ENCODE peak calls at places on chromosomes 3 and 15, in four cellular contexts. M, W, C and Z are unnamed samples.

GRCh38 chr15:83087535-83087934 is 19.9 kb upstream of the TM6SF1 start:
- DNase-seq in W (no peak), C (no peak), M (no peak), Z (no peak)

GRCh38 chr3:128623762-128624176 is 26.8 kb downstream of the RPN1 start:
- DNase-seq in M (no peak), W (no peak), C (no peak), Z (no peak)

GRCh38 chr15:85730001-85730820 is 64.5 kb downstream of the KLHL25 start:
- DNase-seq in M (no peak), C (peak; percentile 73), W (peak; percentile 19), Z (peak; percentile 45)

GRCh38 chr15:77650285-77650684 is 17.6 kb upstream of the LINGO1 start:
- DNase-seq in W (no peak), M (no peak), C (peak; percentile 46), Z (peak; percentile 45)

GRCh38 chr15:43769584-43770228 is 7.1 kb downstream of the ELL3 start:
- DNase-seq in C (peak; percentile 28), M (no peak), W (no peak), Z (peak; percentile 64)

GRCh38 chr3:37945407-37945802 is 45.2 kb upstream of the VILL start:
- DNase-seq in W (no peak), C (no peak), M (no peak), Z (no peak)

GRCh38 chr3:189513281-189514151 is 117.7 kb upstream of the TP63 start:
- DNase-seq in C (no peak), M (peak; percentile 34), W (no peak), Z (no peak)

GRCh38 chr15:39628821-39629220 is 47.9 kb downstream of the THBS1 start:
- DNase-seq in W (no peak), C (no peak), M (no peak), Z (no peak)

GRCh38 chr15:56528136-56528535 is 63.2 kb upstream of the MNS1 start:
- DNase-seq in M (no peak), C (no peak), W (no peak), Z (no peak)

GRCh38 chr3:27467545-27467944 is 16.6 kb downstream of the SLC4A7 start:
- DNase-seq in W (no peak), C (peak; percentile 60), M (no peak), Z (no peak)

GRCh38 chr3:192817053-192817452 is 89.7 kb upstream of the FGF12 start:
- DNase-seq in W (no peak), C (no peak), M (no peak), Z (no peak)

GRCh38 chr3:74897006-74897405 is 282.5 kb upstream of the CNTN3 start:
- DNase-seq in W (no peak), C (peak; percentile 2), M (no peak), Z (no peak)

GRCh38 chr15:44720460-44721185 is 9.3 kb downstream of the B2M start:
- DNase-seq in C (no peak), M (no peak), W (no peak), Z (no peak)

GRCh38 chr3:57530071-57530608 is 14.0 kb downstream of the DNAH12 start:
- DNase-seq in W (no peak), C (no peak), M (no peak), Z (no peak)

GRCh38 chr15:60255390-60255789 is 142.4 kb downstream of the ANXA2 start:
- DNase-seq in C (no peak), M (no peak), W (peak; percentile 66), Z (no peak)

GRCh38 chr3:4533489-4534443 is 40.6 kb downstream of the ITPR1 start:
- DNase-seq in C (no peak), M (peak; percentile 80), W (no peak), Z (no peak)

GRCh38 chr15:70320077-70320830 is 222.5 kb upstream of the TLE3 start:
- DNase-seq in M (no peak), W (no peak), C (no peak), Z (no peak)

GRCh38 chr3:31873254-31873653 is 107.8 kb downstream of the OSBPL10 start:
- DNase-seq in W (no peak), M (no peak), C (no peak), Z (no peak)

GRCh38 chr3:174775603-174776002 is 83.5 kb upstream of the NAALADL2 start:
- DNase-seq in W (no peak), M (no peak), C (no peak), Z (no peak)

GRCh38 chr3:157235291-157235690 is 75.3 kb upstream of the CCNL1 start:
- DNase-seq in M (no peak), W (no peak), C (no peak), Z (no peak)

GRCh38 chr15:81809543-81809942 is 236.3 kb downstream of the MEX3B start:
- DNase-seq in M (no peak), C (peak; percentile 32), W (no peak), Z (no peak)

GRCh38 chr15:39213385-39213840 is 367.5 kb upstream of the THBS1 start:
- DNase-seq in M (peak; percentile 71), W (peak; percentile 99), C (no peak), Z (peak; percentile 27)

GRCh38 chr15:39133201-39133600 is 447.7 kb upstream of the THBS1 start:
- DNase-seq in M (no peak), C (peak; percentile 26), W (peak; percentile 56), Z (no peak)

GRCh38 chr3:186875708-186876107 is 33.2 kb downstream of the ADIPOQ start:
- DNase-seq in M (no peak), W (no peak), C (no peak), Z (no peak)
- TF ChIP-seq CTCF in M (no peak), W (no peak), C (no peak), Z (no peak)

DNA sequence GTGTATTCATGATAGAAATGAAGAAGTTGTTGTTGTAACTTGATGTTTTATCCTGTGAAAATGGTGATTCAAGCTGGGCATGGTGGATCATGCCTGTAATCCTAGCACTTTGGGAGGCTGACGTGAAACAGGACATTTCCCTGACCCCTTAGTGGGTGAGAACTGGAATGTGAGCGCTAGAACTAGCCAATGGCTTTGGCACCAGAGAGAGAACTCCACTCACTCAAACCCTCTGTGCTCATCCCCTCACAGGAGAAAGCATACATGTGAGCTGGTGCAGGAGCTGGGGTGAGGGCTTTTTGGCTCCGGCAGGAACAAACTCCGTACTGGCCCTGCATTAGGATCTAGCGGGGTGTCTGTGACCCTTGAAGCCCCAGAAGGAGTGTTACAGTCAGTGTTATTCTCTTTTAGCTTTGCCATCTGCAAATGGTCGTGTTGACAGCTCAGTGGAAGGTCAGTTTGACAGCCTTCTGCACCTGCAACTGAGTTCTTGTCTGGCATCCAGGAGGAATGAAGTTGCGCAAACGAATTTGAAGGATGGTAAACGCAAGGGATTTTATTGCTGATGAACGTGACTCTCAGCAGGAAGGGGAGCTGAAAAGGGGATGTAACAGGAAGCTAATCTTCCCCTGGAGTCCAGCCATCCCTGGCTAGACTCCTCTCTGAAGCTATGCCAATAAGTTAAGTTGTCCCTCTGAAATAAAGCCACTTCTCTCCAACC is 1016.6 kb upstream of the CADM2 start:
- DNase-seq in C (no peak), W (no peak), M (no peak), Z (no peak)
- TF ChIP-seq CTCF in C (no peak), W (no peak), M (no peak), Z (no peak)

GRCh38 chr3:71559021-71559420 is 24.5 kb downstream of the FOXP1 start:
- DNase-seq in C (no peak), W (no peak), M (no peak), Z (no peak)
- TF ChIP-seq CTCF in C (no peak), W (no peak), M (no peak), Z (no peak)

DNA sequence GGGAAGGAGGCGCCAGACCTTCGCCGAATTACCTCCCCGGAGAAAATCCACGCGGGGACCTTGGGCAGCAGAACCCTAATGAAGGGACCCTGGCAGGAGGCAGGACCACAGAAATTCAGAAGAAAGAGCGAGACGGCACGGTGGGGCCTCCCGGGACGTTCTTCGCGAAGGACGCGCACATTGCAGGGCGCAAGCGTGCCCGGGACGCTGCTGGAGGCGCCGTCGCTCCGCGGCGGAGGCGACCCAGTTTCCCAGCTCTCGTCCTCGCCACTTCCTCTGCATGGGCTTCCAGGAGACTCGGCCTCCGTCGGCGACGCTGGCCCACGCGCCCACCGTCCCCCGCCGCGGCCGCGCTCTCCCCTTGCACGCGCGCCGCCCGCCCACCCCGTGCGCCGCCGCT is 31.9 kb upstream of the SMAD3 start:
- DNase-seq in M (no peak), W (no peak), C (no peak), Z (no peak)
- TF ChIP-seq CTCF in M (peak; percentile 5), W (no peak), C (no peak), Z (no peak)

DNA sequence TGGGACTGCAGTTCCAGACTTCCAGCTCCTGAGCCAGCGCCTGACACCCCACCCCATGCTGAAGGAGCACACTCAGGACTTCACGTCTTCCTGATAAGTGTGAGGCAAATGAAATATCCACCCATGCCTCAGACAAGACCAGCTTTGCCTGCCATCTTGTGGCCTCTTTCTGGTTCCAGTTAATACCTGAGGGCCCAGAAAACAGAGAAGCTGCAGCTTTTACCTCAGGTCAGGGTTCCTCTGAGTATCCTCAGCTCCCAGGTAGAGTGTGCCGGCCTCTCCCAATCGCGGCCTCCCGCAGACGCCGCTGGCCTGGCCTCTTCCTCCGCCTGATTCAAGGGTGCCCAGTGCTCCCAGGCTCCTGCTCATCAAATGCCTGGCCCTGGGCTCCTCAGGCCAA is 5.1 kb upstream of the KLHL6 start:
- DNase-seq in W (no peak), C (no peak), M (no peak), Z (no peak)
- TF ChIP-seq CTCF in W (no peak), C (no peak), M (no peak), Z (peak; percentile 31)